ENCODE peak calls at places on chromosome 19, in ten cellular contexts. K, Y, M, H, F, D, Q, N, O and L are unnamed samples.

GRCh38 chr19:18328340-18329034 is 5.6 kb upstream of the LSM4 start:
- DNase-seq in Y (peak), H (peak), D (peak), Q (peak), K (peak), F (peak), N (peak), M (peak), O (peak), L (peak)

GRCh38 chr19:38684862-38685665 is 37.6 kb downstream of the ACTN4 start:
- DNase-seq in N (no peak), Y (no peak), F (no peak), H (no peak), Q (no peak), D (no peak), O (no peak), M (no peak), K (no peak), L (no peak)

GRCh38 chr19:56839665-56840451 is 668 bp downstream of the PEG3 start:
- DNase-seq in H (peak), N (no peak), Y (no peak), O (peak), K (peak), M (peak), D (peak), Q (peak), F (peak), L (no peak)

GRCh38 chr19:55544776-55545439 is 435 bp downstream of the SBK3 start:
- DNase-seq in H (no peak), K (no peak), M (no peak), Q (no peak), N (no peak), O (no peak), D (no peak), F (no peak), Y (no peak), L (no peak)

GRCh38 chr19:42176649-42176989 is 40.9 kb downstream of the DEDD2 start:
- DNase-seq in M (no peak), K (no peak), F (no peak), O (no peak), H (no peak), Q (no peak), Y (no peak), N (no peak), D (no peak), L (no peak)

GRCh38 chr19:37989855-37990254 is 82.8 kb downstream of the SIPA1L3 start:
- DNase-seq in F (no peak), K (no peak), Y (no peak), D (no peak), N (no peak), O (no peak), H (no peak), Q (no peak), M (no peak), L (no peak)

GRCh38 chr19:45079063-45079910 is at the start of gene GEMIN7:
- DNase-seq in K (peak), Y (no peak), N (no peak), D (peak), M (peak), F (peak), O (no peak), Q (peak), H (peak), L (no peak)

GRCh38 chr19:23283925-23284324 is 33.7 kb upstream of the ZNF724 start:
- DNase-seq in Q (peak), M (no peak), F (peak), K (peak), O (no peak), N (no peak), Y (no peak), H (peak), D (peak), L (no peak)

GRCh38 chr19:33375760-33376159 is 2.3 kb downstream of the CEBPG start:
- DNase-seq in D (no peak), K (no peak), M (no peak), Y (no peak), N (no peak), O (no peak), F (no peak), Q (no peak), H (no peak), L (no peak)

GRCh38 chr19:33197591-33198000 is 3.5 kb downstream of the LRP3 start:
- DNase-seq in F (no peak), K (no peak), H (no peak), O (no peak), D (no peak), Y (no peak), N (no peak), Q (no peak), M (no peak), L (no peak)

GRCh38 chr19:42150353-42150752 is 18.1 kb upstream of the POU2F2 start:
- DNase-seq in O (no peak), Y (no peak), Q (no peak), K (peak), N (no peak), F (no peak), H (no peak), M (no peak), D (no peak), L (no peak)

GRCh38 chr19:4007836-4008539 is 452 bp downstream of the PIAS4 start:
- DNase-seq in O (no peak), H (peak), Y (no peak), F (no peak), M (no peak), N (no peak), Q (peak), K (no peak), D (no peak), L (no peak)

GRCh38 chr19:40954573-40954972 is 36.5 kb upstream of the CYP2B6 start:
- DNase-seq in M (no peak), Y (no peak), Q (no peak), N (no peak), K (no peak), D (no peak), H (no peak), F (no peak), O (no peak), L (no peak)

GRCh38 chr19:22882797-22883196 is 50.7 kb downstream of the ZNF723 start:
- DNase-seq in Y (no peak), N (no peak), K (no peak), D (no peak), M (no peak), O (no peak), H (no peak), F (no peak), Q (peak), L (no peak)

GRCh38 chr19:49475995-49476880 is 2.2 kb downstream of the FLT3LG start:
- DNase-seq in O (no peak), H (no peak), F (peak), Q (peak), M (no peak), D (peak), Y (no peak), K (no peak), N (no peak), L (no peak)

GRCh38 chr19:40302224-40303011 is 17.3 kb upstream of the AKT2 start:
- DNase-seq in D (no peak), M (no peak), Y (no peak), F (no peak), N (no peak), K (no peak), O (no peak), Q (no peak), H (no peak), L (no peak)

GRCh38 chr19:24057144-24057543 is 29.8 kb upstream of the ZNF254 start:
- DNase-seq in O (no peak), M (no peak), N (no peak), F (no peak), Y (no peak), Q (no peak), H (no peak), K (no peak), D (no peak), L (no peak)

GRCh38 chr19:45351401-45351952 is 10.9 kb downstream of the KLC3 start:
- DNase-seq in H (no peak), K (no peak), N (no peak), Q (no peak), F (no peak), M (no peak), O (no peak), Y (no peak), D (no peak), L (no peak)

GRCh38 chr19:30026933-30027332 is 84.9 kb downstream of the URI1 start:
- DNase-seq in F (no peak), D (no peak), K (no peak), O (no peak), Q (no peak), M (no peak), H (no peak), N (no peak), Y (no peak), L (no peak)

GRCh38 chr19:33414667-33415605 is 41.4 kb downstream of the CEBPG start:
- DNase-seq in D (no peak), F (no peak), M (no peak), H (no peak), N (no peak), Q (no peak), Y (no peak), O (no peak), K (no peak), L (no peak)

GRCh38 chr19:43538922-43539321 is 5.9 kb downstream of the ZNF575 start:
- DNase-seq in Y (no peak), M (no peak), H (no peak), D (no peak), K (no peak), O (no peak), N (no peak), F (no peak), Q (no peak), L (no peak)

GRCh38 chr19:51948979-51949378 is 21.7 kb downstream of the ZNF613 start:
- DNase-seq in Y (no peak), N (no peak), F (no peak), K (no peak), O (no peak), Q (no peak), D (no peak), M (no peak), H (no peak), L (no peak)

GRCh38 chr19:3510727-3511126 is 4.6 kb downstream of the FZR1 start:
- DNase-seq in Y (no peak), K (no peak), N (no peak), O (no peak), D (no peak), H (no peak), F (no peak), Q (no peak), M (no peak), L (no peak)

GRCh38 chr19:35212241-35212640 is 16.3 kb downstream of the FAM187B start:
- DNase-seq in Y (no peak), N (no peak), O (no peak), D (no peak), H (no peak), K (no peak), Q (no peak), F (peak), M (no peak), L (no peak)

GRCh38 chr19:55704494-55705245 is 29.6 kb downstream of the EPN1 start:
- DNase-seq in Q (no peak), M (no peak), H (no peak), D (no peak), K (no peak), N (no peak), F (peak), O (no peak), Y (no peak), L (no peak)

GRCh38 chr19:39070888-39071287 is 13.3 kb upstream of the ACP7 start:
- DNase-seq in F (no peak), N (no peak), Y (no peak), H (no peak), O (no peak), M (no peak), K (no peak), Q (no peak), D (no peak), L (no peak)

DNA sequence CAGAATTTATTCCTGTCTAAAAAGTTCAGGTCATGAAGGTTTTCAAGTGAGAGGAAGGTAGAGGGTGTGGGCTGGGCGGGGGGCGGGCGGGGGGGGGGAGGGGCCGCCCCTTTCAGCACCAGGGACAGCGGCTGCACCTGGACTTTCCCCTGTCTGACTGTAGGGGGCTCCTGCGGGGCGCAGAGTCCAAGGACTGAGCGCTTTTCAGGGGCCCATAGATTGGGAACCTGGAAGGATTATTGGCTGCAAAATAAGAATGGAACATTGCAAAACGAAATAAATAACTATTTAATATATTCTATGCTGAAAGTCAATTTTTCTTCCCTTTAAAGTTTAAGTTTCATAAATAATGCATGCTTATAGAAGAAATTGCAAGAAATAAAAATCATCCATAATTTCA is 8.9 kb upstream of the CYP4F3 start:
- DNase-seq in H (peak), D (no peak), F (no peak), N (no peak), Y (no peak), M (no peak), O (no peak), Q (no peak), K (no peak), L (no peak)
- TF ChIP-seq CTCF in H (peak), D (no peak), F (no peak), N (peak), Y (peak), M (peak), O (no peak), Q (peak), K (no peak), L (peak)

GRCh38 chr19:1038995-1039645 is 787 bp upstream of the ABCA7 start:
- DNase-seq in Y (no peak), N (no peak), H (no peak), D (peak), M (no peak), K (no peak), Q (no peak), O (no peak), F (no peak), L (no peak)
- H3K4me3 ChIP-seq in Y (no peak), N (no peak), H (no peak), D (peak), M (peak), K (no peak), Q (no peak), O (peak), F (no peak), L (no peak)

DNA sequence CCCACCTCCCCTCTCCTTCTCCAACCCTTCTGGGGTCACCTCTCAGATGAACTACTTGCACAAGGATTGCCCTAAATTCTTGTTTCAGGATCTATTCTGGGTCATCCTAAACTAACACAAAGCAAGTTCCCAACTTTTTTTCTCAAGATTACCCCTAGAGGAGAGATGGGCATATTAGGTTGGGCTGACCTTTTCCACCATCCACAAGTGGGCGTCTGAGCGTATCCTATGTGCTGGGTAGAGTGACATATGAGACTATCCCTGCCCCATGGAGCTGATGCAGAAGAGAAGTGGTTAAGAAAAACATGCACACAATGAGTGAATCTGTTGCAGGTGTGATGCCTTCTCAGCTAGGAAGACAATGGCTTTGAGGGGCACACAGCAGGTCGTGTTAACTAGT is 132.7 kb downstream of the CACNA1A start:
- DNase-seq in M (no peak), N (no peak), H (no peak), D (no peak), O (no peak), Y (no peak), Q (no peak), F (no peak), K (no peak), L (no peak)
- TF ChIP-seq CTCF in M (no peak), N (no peak), H (no peak), D (no peak), O (no peak), Y (no peak), Q (no peak), F (no peak), K (no peak), L (no peak)

DNA sequence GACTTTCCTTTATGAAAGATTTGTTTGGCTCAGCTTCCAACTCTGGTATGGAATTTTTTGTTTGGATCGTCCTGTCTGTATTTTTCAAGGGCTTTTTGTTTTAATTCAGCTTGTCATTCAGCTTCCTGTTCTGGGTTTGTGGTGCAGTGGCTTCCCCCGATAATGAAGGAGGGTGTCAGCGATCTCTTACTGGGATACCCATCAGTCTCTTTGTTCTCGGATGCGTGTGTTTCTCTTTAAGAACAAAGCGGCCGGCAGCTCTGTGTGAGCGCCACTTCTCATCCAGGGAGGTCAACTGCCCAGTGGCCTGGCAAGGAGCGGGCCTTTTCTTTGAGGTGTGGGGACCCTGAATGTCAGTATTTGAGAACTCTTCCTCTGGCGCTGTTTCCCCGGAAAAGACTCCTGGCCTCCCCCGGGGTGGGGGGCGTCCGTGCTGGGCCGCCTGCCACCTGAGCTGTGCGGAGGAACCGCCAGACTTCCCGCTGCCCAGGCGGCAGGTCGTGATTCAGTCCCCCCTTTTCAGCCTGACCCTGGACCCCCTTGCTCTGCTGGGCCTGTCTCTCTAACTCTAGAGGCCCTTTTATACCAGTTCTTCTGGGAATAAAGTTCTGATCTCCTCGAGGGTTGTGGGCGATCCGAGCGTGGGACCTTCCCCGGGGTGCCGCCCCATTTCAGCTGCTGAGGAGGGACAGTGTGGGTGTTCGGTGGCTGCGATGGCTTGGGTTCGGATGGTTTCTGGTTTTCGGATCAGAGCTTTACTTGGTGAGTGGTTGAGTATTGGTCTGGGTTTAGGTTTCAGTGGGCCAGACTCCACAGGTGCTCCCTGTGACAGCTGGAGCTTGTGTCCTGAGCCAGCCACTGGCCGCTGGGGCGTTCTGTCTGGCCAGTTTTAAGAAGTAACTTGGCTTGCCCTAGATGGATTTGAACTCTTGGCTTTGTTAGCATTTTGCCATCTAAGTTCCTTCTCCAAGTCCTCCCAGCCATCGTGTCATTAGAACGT is 3.4 kb downstream of the SF3A2 start:
- DNase-seq in K (no peak), O (no peak), M (no peak), N (no peak), H (no peak), F (no peak), Q (peak), Y (no peak), D (no peak), L (no peak)
- H3K4me3 ChIP-seq in K (no peak), O (peak), M (peak), N (peak), H (no peak), F (no peak), Q (peak), Y (peak), D (peak), L (peak)

GRCh38 chr19:1206733-1207301 is 1.2 kb downstream of the STK11 start:
- DNase-seq in F (no peak), M (no peak), K (no peak), N (no peak), Y (no peak), Q (no peak), H (peak), O (no peak), D (no peak), L (no peak)
- TF ChIP-seq CTCF in F (no peak), M (no peak), K (no peak), N (no peak), Y (no peak), Q (no peak), H (no peak), O (no peak), D (no peak), L (no peak)

GRCh38 chr19:47035127-47035494 is 13.3 kb downstream of the TMEM160 start:
- DNase-seq in M (no peak), O (no peak), D (no peak), H (no peak), Q (no peak), N (no peak), K (no peak), Y (no peak), F (no peak), L (no peak)
- H3K4me3 ChIP-seq in M (peak), O (peak), D (peak), H (no peak), Q (no peak), N (no peak), K (no peak), Y (peak), F (no peak), L (peak)

GRCh38 chr19:11136400-11137101 is 19.0 kb downstream of the SPC24 start:
- DNase-seq in H (no peak), K (no peak), F (no peak), N (no peak), D (no peak), Q (no peak), Y (no peak), M (no peak), O (no peak), L (no peak)
- TF ChIP-seq CTCF in H (no peak), K (no peak), F (no peak), N (no peak), D (no peak), Q (no peak), Y (no peak), M (no peak), O (no peak), L (no peak)

DNA sequence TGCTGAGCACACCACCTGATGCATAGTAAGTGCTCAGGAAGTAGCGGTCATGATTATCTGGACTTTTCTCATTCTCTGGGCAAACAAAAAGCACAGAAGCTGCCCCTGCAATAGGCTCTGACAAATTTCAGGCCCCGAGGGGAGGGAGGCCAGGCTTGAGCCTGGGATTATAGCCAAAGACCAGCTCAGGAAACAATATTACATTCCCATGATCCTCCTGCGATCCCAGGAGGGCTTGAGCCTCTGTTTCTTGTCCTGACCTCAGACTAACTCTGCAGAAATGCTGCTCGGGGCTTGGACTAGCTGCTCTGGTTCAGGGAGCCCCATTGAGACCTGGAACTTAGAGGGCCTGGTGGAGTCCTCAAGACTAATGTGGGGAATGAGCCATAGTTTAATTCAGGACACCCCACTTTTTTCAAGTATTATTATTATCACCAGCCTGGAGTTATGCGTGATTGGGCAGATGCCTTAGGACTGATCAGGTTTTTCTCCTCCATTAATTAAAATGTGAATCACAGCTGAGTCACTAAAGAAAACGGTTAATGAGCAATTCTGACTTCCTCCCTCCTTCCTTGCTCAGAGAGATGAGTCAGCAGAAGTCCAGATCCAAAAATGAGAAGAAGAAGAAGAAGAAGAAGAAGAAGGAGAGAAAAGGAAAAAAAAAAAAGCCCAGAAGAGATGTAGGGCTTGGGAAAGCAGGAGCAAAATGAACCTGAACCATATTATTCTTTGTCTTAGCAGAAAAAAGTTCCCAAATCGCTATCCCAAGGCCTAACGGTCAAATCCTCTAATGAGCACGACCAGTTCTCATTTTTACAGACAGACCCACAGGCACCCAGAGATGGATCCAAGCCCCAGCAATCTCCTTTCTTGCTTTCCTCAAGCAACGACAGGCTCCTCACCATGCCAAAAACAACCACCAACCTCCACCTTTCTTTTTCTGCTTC is 107.2 kb downstream of the CACNA1A start:
- DNase-seq in F (no peak), M (no peak), Q (peak), Y (peak), O (no peak), K (no peak), N (peak), D (no peak), H (no peak), L (peak)
- H3K4me3 ChIP-seq in F (no peak), M (no peak), Q (no peak), Y (no peak), O (no peak), K (no peak), N (peak), D (no peak), H (no peak), L (no peak)